ENCODE peak calls at places on chromosomes 2 and 18, in eight cellular contexts. M is HCT116; P is mesendoderm; N is upper lobe of right lung; J is fibroblast of lung; F is sigmoid colon; Q is iPS DF 6.9; R is effector memory CD4-positive, alpha-beta T cell. H is an unnamed sample.

GRCh38 chr18:31044926-31045325 is 2.4 kb upstream of the DSC3 start:
- DNase-seq in M (no peak), P (no peak), N (no peak), J (no peak), F (no peak), Q (no peak), R (no peak), H (no peak)

GRCh38 chr18:45025108-45025471 is 344.4 kb downstream of the SETBP1 start:
- DNase-seq in M (no peak), P (no peak), N (no peak), J (no peak), F (no peak), Q (no peak), R (no peak), H (no peak)

GRCh38 chr2:223944166-223944703 is 900 bp downstream of the WDFY1 start:
- DNase-seq in M (no peak), P (peak; percentile 67), N (peak; percentile 76), J (peak; percentile 35), F (peak; percentile 69), Q (no peak), R (no peak), H (no peak)

GRCh38 chr2:30354150-30354549 is 92.9 kb upstream of the LCLAT1 start:
- DNase-seq in M (no peak), P (no peak), N (no peak), J (no peak), F (no peak), Q (no peak), R (no peak), H (no peak)

GRCh38 chr2:224492531-224492930 is 90.6 kb upstream of the FAM124B start:
- DNase-seq in M (no peak), P (no peak), N (no peak), J (no peak), F (no peak), Q (no peak), R (no peak), H (no peak)

GRCh38 chr2:216858312-216858711 is 1.6 kb downstream of the TNP1 start:
- DNase-seq in M (no peak), P (no peak), N (no peak), J (peak; percentile 18), F (no peak), Q (no peak), R (no peak), H (no peak)

GRCh38 chr2:73202156-73203054 is at the start of gene NOTO:
- DNase-seq in M (no peak), P (peak; percentile 52), N (no peak), J (no peak), F (no peak), Q (no peak), R (no peak), H (no peak)

GRCh38 chr18:73719611-73720010 is 428.0 kb downstream of the FBXO15 start:
- DNase-seq in M (no peak), P (no peak), N (no peak), J (no peak), F (no peak), Q (no peak), R (no peak), H (no peak)

GRCh38 chr2:191806396-191806795 is 40.5 kb downstream of the CAVIN2 start:
- DNase-seq in M (no peak), P (no peak), N (no peak), J (no peak), F (no peak), Q (no peak), R (no peak), H (no peak)

GRCh38 chr2:147913701-147914480 is 69.1 kb downstream of the ACVR2A start:
- DNase-seq in M (no peak), P (no peak), N (no peak), J (peak; percentile 25), F (no peak), Q (no peak), R (no peak), H (no peak)

GRCh38 chr2:21381421-21381820 is 257.7 kb downstream of the TDRD15 start:
- DNase-seq in M (no peak), P (no peak), N (no peak), J (no peak), F (no peak), Q (no peak), R (no peak), H (no peak)

DNA sequence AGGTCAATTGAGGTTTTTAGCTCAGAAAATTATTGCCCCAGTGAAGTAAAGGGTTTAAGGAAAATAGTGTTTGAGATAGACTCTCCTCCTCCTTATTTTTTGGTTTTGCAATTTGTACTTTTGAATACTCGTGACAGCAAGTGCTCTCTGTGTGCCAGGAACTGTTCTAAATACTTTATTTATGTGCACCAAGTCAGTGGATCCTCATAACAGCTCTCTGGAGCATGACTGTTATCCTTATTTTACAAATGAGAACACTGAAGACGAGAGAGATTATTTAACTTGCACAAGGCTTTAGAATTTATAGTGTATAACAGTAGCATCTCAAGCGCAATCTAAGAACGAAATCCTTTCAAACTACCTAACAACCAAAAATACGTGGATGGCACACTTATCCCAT is 24.7 kb downstream of the BABAM2 start:
- DNase-seq in M (no peak), P (no peak), N (no peak), J (no peak), F (peak; percentile 72), Q (no peak), R (no peak), H (no peak)
- H3K4me1 ChIP-seq in M (no peaks in the 10 kb centered on the region), P (no peaks in the 10 kb centered on the region), N (peaks cover 30% of the 10 kb centered on the region), J (no peaks in the 10 kb centered on the region), F (peaks cover 35% of the 10 kb centered on the region), Q (no peaks in the 10 kb centered on the region), R (no peaks in the 10 kb centered on the region), H (peaks cover 4% of the 10 kb centered on the region)

DNA sequence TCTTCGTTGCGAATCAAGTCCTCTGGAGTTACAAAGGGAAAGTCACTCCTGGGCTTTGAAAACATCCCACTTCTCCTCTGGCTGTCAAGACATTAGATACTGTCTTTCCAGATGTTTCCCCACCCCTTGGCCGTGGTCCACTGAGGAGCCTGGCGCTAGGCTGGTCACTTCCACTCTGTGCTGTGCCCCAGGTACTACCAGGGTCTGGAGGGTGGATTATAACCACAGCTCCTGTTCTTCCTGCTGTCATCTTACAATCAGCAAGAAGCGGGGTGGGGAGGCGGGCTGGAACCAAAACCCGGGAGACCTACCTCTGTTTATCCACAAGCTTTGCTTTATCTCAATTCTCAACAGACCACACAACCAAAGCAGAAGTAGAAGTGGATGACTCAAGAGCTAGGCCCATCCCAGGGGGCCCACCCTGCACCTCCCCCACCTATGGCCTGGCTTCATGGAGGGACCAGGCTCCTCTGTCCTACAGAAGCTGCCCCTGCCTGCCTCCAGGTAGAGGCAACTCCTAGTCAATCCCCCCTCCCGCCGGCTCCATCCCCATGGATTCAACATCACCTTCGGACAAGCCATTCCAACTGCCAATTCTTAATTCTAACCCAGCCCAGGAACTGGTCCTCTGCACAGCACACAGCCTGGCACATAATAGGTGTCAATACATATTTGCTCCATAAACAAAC is 17.8 kb downstream of the SMAD7 start:
- DNase-seq in M (no peak), P (no peak), N (peak; percentile 67), J (peak; percentile 82), F (no peak), Q (no peak), R (no peak), H (no peak)
- H3K4me3 ChIP-seq in M (no peak overlapping the region), P (no peak overlapping the region), N (peak overlapping the region; percentile 29), J (no peak overlapping the region), F (no peak overlapping the region), Q (no peak overlapping the region), R (peak overlapping the region; percentile 4), H (no peak overlapping the region)

GRCh38 chr18:75214766-75215515 is 4.3 kb downstream of the TSHZ1 start:
- DNase-seq in M (no peak), P (no peak), N (no peak), J (no peak), F (no peak), Q (no peak), R (no peak), H (no peak)
- H3K27me3 ChIP-seq in M (no peaks in the 10 kb centered on the region), P (peaks cover 5% of the 10 kb centered on the region), N (no peaks in the 10 kb centered on the region), J (no peaks in the 10 kb centered on the region), F (no peaks in the 10 kb centered on the region), Q (peaks cover 15% of the 10 kb centered on the region), R (no peaks in the 10 kb centered on the region), H (no peaks in the 10 kb centered on the region)

DNA sequence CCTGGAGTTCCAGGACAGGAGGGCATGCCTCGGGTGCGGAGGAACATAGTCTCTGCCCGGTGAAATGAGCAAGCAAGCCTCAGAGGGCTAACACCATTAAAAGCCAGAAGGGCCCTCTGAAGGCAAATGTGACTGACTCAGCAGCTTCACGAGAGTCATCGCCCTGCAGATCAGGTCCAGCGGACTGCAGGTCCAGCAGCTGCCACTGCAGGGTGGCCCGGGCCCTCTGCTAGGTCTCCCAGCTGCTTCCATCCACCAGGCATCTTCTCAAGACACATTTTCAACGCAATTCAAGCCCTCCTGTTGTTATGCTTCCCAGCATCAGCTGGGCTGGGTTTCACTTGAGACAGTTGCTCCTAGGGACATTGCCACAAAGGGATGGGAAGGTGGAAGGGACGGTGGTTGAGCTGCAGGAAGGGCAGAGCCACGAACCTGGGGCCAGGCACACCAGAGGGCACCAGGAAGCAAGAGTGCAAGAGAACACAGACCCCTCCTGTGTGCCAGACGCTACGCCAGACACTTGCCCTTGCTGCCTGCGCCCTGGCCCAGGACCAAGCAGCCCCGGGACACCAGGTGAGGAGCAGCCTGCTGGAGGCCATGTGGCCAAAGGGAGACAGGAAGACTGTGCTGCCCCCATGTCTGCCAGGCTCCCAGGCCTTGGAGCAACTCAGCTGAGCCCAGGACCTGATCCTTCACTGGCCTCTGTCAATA is 173.0 kb downstream of the HDAC4 start:
- DNase-seq in M (no peak), P (no peak), N (no peak), J (peak; percentile 54), F (peak; percentile 73), Q (no peak), R (no peak), H (no peak)
- H3K4me1 ChIP-seq in M (peaks cover 57% of the 10 kb centered on the region), P (peaks cover 12% of the 10 kb centered on the region), N (peaks cover 51% of the 10 kb centered on the region), J (peaks cover 30% of the 10 kb centered on the region), F (peaks cover 90% of the 10 kb centered on the region), Q (peaks cover 8% of the 10 kb centered on the region), R (peaks cover 28% of the 10 kb centered on the region), H (no peaks in the 10 kb centered on the region)

DNA sequence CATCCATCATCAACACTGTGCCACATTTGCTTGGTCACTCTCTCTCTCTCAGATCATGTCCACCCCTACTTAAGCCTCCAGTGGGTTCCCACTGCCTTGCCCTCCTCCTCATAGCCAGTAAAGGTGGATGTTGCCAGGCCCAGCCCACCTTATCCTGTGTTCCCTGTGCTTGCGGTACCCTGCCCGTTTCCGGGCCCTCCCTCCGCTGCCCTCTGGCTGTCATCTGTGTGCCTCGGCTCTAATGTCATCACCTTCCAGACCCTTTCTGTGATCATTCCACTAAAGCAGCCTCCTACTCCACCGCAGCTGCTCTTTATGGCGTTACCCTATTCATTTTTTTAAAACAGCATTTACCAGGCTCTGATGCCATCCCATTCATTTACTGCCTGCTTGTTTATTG is 305.7 kb upstream of the SKOR2 start:
- DNase-seq in M (no peak), P (peak; percentile 23), N (no peak), J (no peak), F (no peak), Q (no peak), R (no peak), H (no peak)
- H3K4me3 ChIP-seq in M (no peak overlapping the region), P (no peak overlapping the region), N (no peak overlapping the region), J (no peak overlapping the region), F (no peak overlapping the region), Q (no peak overlapping the region), R (no peak overlapping the region), H (no peak overlapping the region)

DNA sequence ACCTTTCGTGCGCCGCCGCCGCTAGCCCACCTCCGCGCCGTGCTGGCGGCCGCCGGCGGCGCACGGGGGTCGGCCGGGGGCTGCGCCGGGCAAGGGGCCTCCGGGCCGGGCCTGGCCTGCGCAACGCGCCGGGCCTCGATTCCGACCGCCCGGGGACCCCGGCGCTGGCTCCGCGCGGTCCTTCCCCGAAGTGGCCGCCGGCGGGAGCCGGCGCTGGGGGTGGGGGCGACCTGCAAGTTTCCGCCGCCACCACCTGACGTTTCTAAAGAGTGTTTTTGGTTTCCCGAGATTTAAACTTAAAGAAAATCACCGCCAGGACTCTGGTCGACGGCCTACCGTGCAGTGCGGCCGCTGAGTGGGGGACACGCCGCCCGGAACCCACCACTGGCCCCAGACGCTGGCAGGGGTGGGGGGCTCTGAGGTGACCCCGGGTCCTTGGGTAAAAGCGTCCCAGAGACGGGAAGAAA is 3.8 kb upstream of the GATA6 start:
- DNase-seq in M (no peak), P (no peak), N (no peak), J (no peak), F (no peak), Q (no peak), R (no peak), H (no peak)
- H3K27me3 ChIP-seq in M (peaks cover 8% of the 10 kb centered on the region), P (peaks cover 3% of the 10 kb centered on the region), N (peaks cover 35% of the 10 kb centered on the region), J (peaks cover 50% of the 10 kb centered on the region), F (peaks cover 39% of the 10 kb centered on the region), Q (peaks cover 71% of the 10 kb centered on the region), R (peaks cover 46% of the 10 kb centered on the region), H (peaks cover 49% of the 10 kb centered on the region)

H was measured in HAP-1.